ENCODE peak calls at places on chromosomes 7 and 10, in eight cellular contexts. One of them, this sample, is unnamed.

GRCh38 chr7:35722054-35722849 is 27.3 kb upstream of the HERPUD2 start:
- DNase-seq in CD8-positive, alpha-beta T cell: no peak
- DNase-seq in hypothalamus: no peak
- DNase-seq in DMS153: no peak
- DNase-seq in stromal cell of bone marrow: no peak
- DNase-seq in heart left ventricle: no peak
- DNase-seq in AG04450: no peak
- DNase-seq in amniotic stem cell: no peak
- DNase-seq in this sample: no peak

GRCh38 chr10:70563230-70563629 is 39.3 kb downstream of the PRF1 start:
- DNase-seq in AG04450: no peak
- DNase-seq in hypothalamus: no peak
- DNase-seq in heart left ventricle: no peak
- DNase-seq in CD8-positive, alpha-beta T cell: no peak
- DNase-seq in amniotic stem cell: no peak
- DNase-seq in DMS153: no peak
- DNase-seq in stromal cell of bone marrow: no peak
- DNase-seq in this sample: no peak

GRCh38 chr7:92767427-92767826 is 68.9 kb downstream of the CDK6 start:
- DNase-seq in DMS153: no peak
- DNase-seq in hypothalamus: no peak
- DNase-seq in AG04450: no peak
- DNase-seq in CD8-positive, alpha-beta T cell: no peak
- DNase-seq in amniotic stem cell: no peak
- DNase-seq in stromal cell of bone marrow: no peak
- DNase-seq in heart left ventricle: no peak
- DNase-seq in this sample: no peak

GRCh38 chr7:117041007-117041406 is 87.7 kb downstream of the ST7 start:
- DNase-seq in heart left ventricle: no peak
- DNase-seq in AG04450: peak
- DNase-seq in hypothalamus: no peak
- DNase-seq in amniotic stem cell: no peak
- DNase-seq in CD8-positive, alpha-beta T cell: no peak
- DNase-seq in stromal cell of bone marrow: peak
- DNase-seq in DMS153: no peak
- DNase-seq in this sample: no peak

GRCh38 chr7:24755096-24755495 is 2.2 kb downstream of the GSDME start:
- DNase-seq in amniotic stem cell: no peak
- DNase-seq in hypothalamus: no peak
- DNase-seq in stromal cell of bone marrow: no peak
- DNase-seq in CD8-positive, alpha-beta T cell: no peak
- DNase-seq in heart left ventricle: no peak
- DNase-seq in DMS153: no peak
- DNase-seq in AG04450: no peak
- DNase-seq in this sample: no peak

GRCh38 chr7:22720791-22721786 is 5.9 kb upstream of the IL6 start:
- DNase-seq in amniotic stem cell: no peak
- DNase-seq in hypothalamus: no peak
- DNase-seq in AG04450: no peak
- DNase-seq in DMS153: no peak
- DNase-seq in heart left ventricle: no peak
- DNase-seq in stromal cell of bone marrow: peak
- DNase-seq in CD8-positive, alpha-beta T cell: no peak
- DNase-seq in this sample: no peak

GRCh38 chr7:45389073-45389872 is 184.9 kb upstream of the ADCY1 start:
- DNase-seq in heart left ventricle: no peak
- DNase-seq in CD8-positive, alpha-beta T cell: no peak
- DNase-seq in DMS153: no peak
- DNase-seq in hypothalamus: no peak
- DNase-seq in stromal cell of bone marrow: no peak
- DNase-seq in AG04450: no peak
- DNase-seq in amniotic stem cell: no peak
- DNase-seq in this sample: no peak

GRCh38 chr10:83459124-83459523 is 680.2 kb upstream of the GHITM start:
- DNase-seq in hypothalamus: no peak
- DNase-seq in DMS153: no peak
- DNase-seq in stromal cell of bone marrow: no peak
- DNase-seq in AG04450: no peak
- DNase-seq in heart left ventricle: no peak
- DNase-seq in CD8-positive, alpha-beta T cell: no peak
- DNase-seq in amniotic stem cell: no peak
- DNase-seq in this sample: no peak

GRCh38 chr10:49539320-49539885 is 482 bp upstream of the ERCC6 start:
- DNase-seq in heart left ventricle: peak
- DNase-seq in AG04450: no peak
- DNase-seq in hypothalamus: no peak
- DNase-seq in amniotic stem cell: no peak
- DNase-seq in DMS153: no peak
- DNase-seq in CD8-positive, alpha-beta T cell: no peak
- DNase-seq in stromal cell of bone marrow: no peak
- DNase-seq in this sample: no peak

GRCh38 chr7:100065452-100066186 is 15.9 kb downstream of the ZNF3 start:
- DNase-seq in amniotic stem cell: no peak
- DNase-seq in AG04450: peak
- DNase-seq in hypothalamus: no peak
- DNase-seq in DMS153: no peak
- DNase-seq in CD8-positive, alpha-beta T cell: no peak
- DNase-seq in heart left ventricle: no peak
- DNase-seq in stromal cell of bone marrow: peak
- DNase-seq in this sample: no peak

GRCh38 chr7:116290740-116291139 is 80.4 kb downstream of the TES start:
- DNase-seq in stromal cell of bone marrow: no peak
- DNase-seq in DMS153: no peak
- DNase-seq in hypothalamus: no peak
- DNase-seq in heart left ventricle: no peak
- DNase-seq in CD8-positive, alpha-beta T cell: no peak
- DNase-seq in AG04450: no peak
- DNase-seq in amniotic stem cell: no peak
- DNase-seq in this sample: no peak

GRCh38 chr10:32005050-32005449 is 51.2 kb downstream of the KIF5B start:
- DNase-seq in hypothalamus: no peak
- DNase-seq in stromal cell of bone marrow: no peak
- DNase-seq in DMS153: peak
- DNase-seq in heart left ventricle: no peak
- DNase-seq in amniotic stem cell: peak
- DNase-seq in CD8-positive, alpha-beta T cell: peak
- DNase-seq in AG04450: peak
- DNase-seq in this sample: peak

GRCh38 chr7:155809947-155810606 is 2.2 kb downstream of the SHH start:
- DNase-seq in heart left ventricle: no peak
- DNase-seq in hypothalamus: no peak
- DNase-seq in amniotic stem cell: no peak
- DNase-seq in DMS153: no peak
- DNase-seq in stromal cell of bone marrow: no peak
- DNase-seq in AG04450: no peak
- DNase-seq in CD8-positive, alpha-beta T cell: no peak
- DNase-seq in this sample: no peak

GRCh38 chr7:449249-450019 is 70.2 kb downstream of the PDGFA start:
- DNase-seq in hypothalamus: no peak
- DNase-seq in CD8-positive, alpha-beta T cell: no peak
- DNase-seq in DMS153: no peak
- DNase-seq in AG04450: no peak
- DNase-seq in heart left ventricle: no peak
- DNase-seq in stromal cell of bone marrow: no peak
- DNase-seq in amniotic stem cell: no peak
- DNase-seq in this sample: no peak

GRCh38 chr7:129498021-129498420 is 4.3 kb upstream of the SMKR1 start:
- DNase-seq in CD8-positive, alpha-beta T cell: no peak
- DNase-seq in amniotic stem cell: no peak
- DNase-seq in DMS153: no peak
- DNase-seq in stromal cell of bone marrow: no peak
- DNase-seq in AG04450: no peak
- DNase-seq in hypothalamus: no peak
- DNase-seq in heart left ventricle: no peak
- DNase-seq in this sample: no peak

GRCh38 chr7:52917982-52918578 is 117.4 kb upstream of the POM121L12 start:
- DNase-seq in heart left ventricle: no peak
- DNase-seq in amniotic stem cell: no peak
- DNase-seq in hypothalamus: no peak
- DNase-seq in CD8-positive, alpha-beta T cell: no peak
- DNase-seq in stromal cell of bone marrow: no peak
- DNase-seq in DMS153: no peak
- DNase-seq in AG04450: no peak
- DNase-seq in this sample: no peak

GRCh38 chr7:126022452-126022851 is 1092.8 kb upstream of the POT1 start:
- DNase-seq in DMS153: no peak
- DNase-seq in AG04450: no peak
- DNase-seq in heart left ventricle: no peak
- DNase-seq in hypothalamus: no peak
- DNase-seq in CD8-positive, alpha-beta T cell: no peak
- DNase-seq in amniotic stem cell: no peak
- DNase-seq in stromal cell of bone marrow: no peak
- DNase-seq in this sample: no peak

GRCh38 chr10:95321554-95322301 is 30.9 kb upstream of the PDLIM1 start:
- DNase-seq in stromal cell of bone marrow: no peak
- DNase-seq in CD8-positive, alpha-beta T cell: no peak
- DNase-seq in AG04450: no peak
- DNase-seq in amniotic stem cell: no peak
- DNase-seq in heart left ventricle: no peak
- DNase-seq in DMS153: no peak
- DNase-seq in hypothalamus: no peak
- DNase-seq in this sample: no peak

GRCh38 chr7:99013266-99014112 is 130.4 kb downstream of the SMURF1 start:
- DNase-seq in stromal cell of bone marrow: no peak
- DNase-seq in CD8-positive, alpha-beta T cell: no peak
- DNase-seq in AG04450: no peak
- DNase-seq in DMS153: no peak
- DNase-seq in amniotic stem cell: no peak
- DNase-seq in heart left ventricle: no peak
- DNase-seq in hypothalamus: no peak
- DNase-seq in this sample: no peak

GRCh38 chr10:101291254-101292193 is 62.3 kb upstream of the LBX1 start:
- DNase-seq in AG04450: no peak
- DNase-seq in heart left ventricle: peak
- DNase-seq in DMS153: peak
- DNase-seq in amniotic stem cell: no peak
- DNase-seq in CD8-positive, alpha-beta T cell: peak
- DNase-seq in hypothalamus: no peak
- DNase-seq in stromal cell of bone marrow: no peak
- DNase-seq in this sample: peak

GRCh38 chr10:71193516-71193915 is 18.9 kb upstream of the UNC5B start:
- DNase-seq in DMS153: no peak
- DNase-seq in CD8-positive, alpha-beta T cell: no peak
- DNase-seq in hypothalamus: no peak
- DNase-seq in AG04450: no peak
- DNase-seq in stromal cell of bone marrow: no peak
- DNase-seq in heart left ventricle: no peak
- DNase-seq in amniotic stem cell: no peak
- DNase-seq in this sample: no peak

GRCh38 chr10:130492266-130492934 is 356.2 kb downstream of the GLRX3 start:
- DNase-seq in heart left ventricle: no peak
- DNase-seq in CD8-positive, alpha-beta T cell: no peak
- DNase-seq in AG04450: no peak
- DNase-seq in stromal cell of bone marrow: no peak
- DNase-seq in hypothalamus: no peak
- DNase-seq in amniotic stem cell: no peak
- DNase-seq in DMS153: no peak
- DNase-seq in this sample: no peak

GRCh38 chr7:51321961-51322515 is 5.4 kb upstream of the COBL start:
- DNase-seq in CD8-positive, alpha-beta T cell: no peak
- DNase-seq in amniotic stem cell: no peak
- DNase-seq in heart left ventricle: no peak
- DNase-seq in DMS153: no peak
- DNase-seq in AG04450: no peak
- DNase-seq in stromal cell of bone marrow: no peak
- DNase-seq in hypothalamus: no peak
- DNase-seq in this sample: no peak

GRCh38 chr10:97037365-97038361 is 148.1 kb downstream of the SLIT1 start:
- DNase-seq in amniotic stem cell: peak
- DNase-seq in AG04450: peak
- DNase-seq in DMS153: peak
- DNase-seq in CD8-positive, alpha-beta T cell: peak
- DNase-seq in stromal cell of bone marrow: peak
- DNase-seq in heart left ventricle: peak
- DNase-seq in hypothalamus: peak
- DNase-seq in this sample: peak

GRCh38 chr7:61111-61510 is 131.3 kb upstream of the FAM20C start:
- DNase-seq in amniotic stem cell: no peak
- DNase-seq in AG04450: no peak
- DNase-seq in CD8-positive, alpha-beta T cell: no peak
- DNase-seq in DMS153: no peak
- DNase-seq in heart left ventricle: peak
- DNase-seq in hypothalamus: no peak
- DNase-seq in stromal cell of bone marrow: no peak
- DNase-seq in this sample: no peak

GRCh38 chr10:76944678-76945077 is 692.9 kb downstream of the KCNMA1 start:
- DNase-seq in stromal cell of bone marrow: no peak
- DNase-seq in hypothalamus: no peak
- DNase-seq in AG04450: no peak
- DNase-seq in amniotic stem cell: no peak
- DNase-seq in DMS153: no peak
- DNase-seq in heart left ventricle: no peak
- DNase-seq in CD8-positive, alpha-beta T cell: no peak
- DNase-seq in this sample: no peak